ENCODE peak calls at places on chromosome 19, in five cellular contexts. H is body of pancreas, L is IMR-90, T is pancreas, P is tibial nerve. M is an unnamed sample.
A peak's percentile ranks its signal among the peaks of the same experiment; 100 is the strongest.

GRCh38 chr19:53960886-53961285 is 1.9 kb upstream of the CACNG8 start:
- DNase-seq in H (no peak), L (no peak), T (no peak), P (no peak), M (no peak)

GRCh38 chr19:23071087-23071511 is 45.7 kb upstream of the ZNF730 start:
- DNase-seq in H (peak; percentile 21), L (peak; percentile 3), T (peak; percentile 17), P (no peak), M (no peak)

GRCh38 chr19:44644391-44645016 is 794 bp downstream of the PVR start:
- DNase-seq in H (peak; percentile 57), L (peak; percentile 49), T (peak; percentile 50), P (no peak), M (peak; percentile 59)

GRCh38 chr19:54062643-54063042 is 1.1 kb downstream of the VSTM1 start:
- DNase-seq in H (no peak), L (no peak), T (no peak), P (no peak), M (no peak)

GRCh38 chr19:45340232-45340898 is at the start of gene KLC3:
- DNase-seq in H (peak; percentile 80), L (no peak), T (peak; percentile 76), P (no peak), M (peak; percentile 84)

GRCh38 chr19:41908724-41909464 is 19.4 kb downstream of the ERFL start:
- DNase-seq in H (no peak), L (no peak), T (no peak), P (no peak), M (no peak)

GRCh38 chr19:29031216-29031615 is 181.7 kb downstream of the UQCRFS1 start:
- DNase-seq in H (no peak), L (no peak), T (no peak), P (no peak), M (no peak)

GRCh38 chr19:5434970-5435641 is 20.1 kb upstream of the ZNRF4 start:
- DNase-seq in H (no peak), L (peak; percentile 94), T (no peak), P (no peak), M (no peak)

GRCh38 chr19:41541990-41542584 is 33.9 kb upstream of the CEACAM21 start:
- DNase-seq in H (peak; percentile 63), L (peak; percentile 4), T (peak; percentile 27), P (peak; percentile 67), M (peak; percentile 55)

GRCh38 chr19:8423821-8424223 is 10.7 kb downstream of the MARCHF2 start:
- DNase-seq in H (peak; percentile 70), L (peak; percentile 97), T (peak; percentile 77), P (peak; percentile 99), M (peak; percentile 79)

GRCh38 chr19:48095637-48096175 is 14.9 kb downstream of the PLA2G4C start:
- DNase-seq in H (no peak), L (peak; percentile 15), T (no peak), P (no peak), M (no peak)

DNA sequence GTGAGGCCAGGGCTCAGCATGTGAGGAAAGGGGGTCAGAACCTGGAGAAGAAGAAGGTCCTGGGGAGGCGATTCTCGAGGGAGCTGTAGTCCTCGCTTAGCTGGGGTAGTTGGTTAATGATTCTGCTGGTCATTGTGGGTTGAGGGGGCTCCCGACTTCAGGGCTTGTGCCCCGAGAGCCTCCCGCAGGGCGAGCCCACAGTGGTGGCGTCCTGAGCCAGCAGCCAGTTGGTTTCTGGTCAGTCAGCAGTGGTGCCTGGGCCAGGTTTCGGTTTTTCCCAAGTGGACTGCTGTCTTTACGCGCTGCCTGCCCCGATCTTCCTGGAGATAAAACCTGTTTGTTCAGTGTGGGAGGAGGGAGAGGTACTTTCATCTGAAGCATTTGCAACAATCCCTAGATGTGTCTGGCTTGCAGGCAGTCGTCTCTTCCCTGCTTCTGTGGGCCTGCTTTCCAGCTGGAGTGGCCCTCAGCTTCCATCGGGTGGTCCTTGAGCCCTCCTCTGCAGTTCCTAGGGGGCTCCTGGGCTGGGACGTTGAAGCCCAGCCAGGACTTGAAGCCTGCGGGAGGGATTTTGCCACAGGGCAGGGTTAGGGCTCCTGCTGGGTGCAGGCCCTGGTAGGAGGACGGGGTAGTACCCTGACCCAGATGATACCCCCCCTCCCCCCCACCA is 3.2 kb downstream of the PTBP1 start:
- DNase-seq in H (peak; percentile 70), L (no peak), T (peak; percentile 56), P (no peak), M (no peak)
- H3K4me3 ChIP-seq in H (no peak overlapping the region), L (no peak overlapping the region), T (peak overlapping the region; percentile 87), P (no peak overlapping the region), M (peak overlapping the region; percentile 17)

GRCh38 chr19:39444598-39445257 is 654 bp upstream of the SUPT5H start:
- DNase-seq in H (peak; percentile 21), L (no peak), T (no peak), P (no peak), M (no peak)
- H3K4me1 ChIP-seq in H (peaks cover 46% of the 10 kb centered on the region), L (peaks cover 5% of the 10 kb centered on the region), T (peaks cover 7% of the 10 kb centered on the region), P (peaks cover 32% of the 10 kb centered on the region), M (peaks cover 8% of the 10 kb centered on the region)

GRCh38 chr19:27925202-27925601 is 1287.7 kb downstream of the UQCRFS1 start:
- DNase-seq in H (no peak), L (no peak), T (no peak), P (no peak), M (no peak)

GRCh38 chr19:27929399-27929798 is 1283.6 kb downstream of the UQCRFS1 start:
- DNase-seq in H (no peak), L (no peak), T (no peak), P (no peak), M (no peak)
- H3K9me3 ChIP-seq in H (no peaks in the 10 kb centered on the region), L (peaks cover 6% of the 10 kb centered on the region), T (no peaks in the 10 kb centered on the region), P (no peaks in the 10 kb centered on the region), M (no peaks in the 10 kb centered on the region)

GRCh38 chr19:50311723-50312635 is 17.2 kb downstream of the KCNC3 start:
- DNase-seq in H (peak; percentile 39), L (no peak), T (peak; percentile 31), P (no peak), M (peak; percentile 85)
- H3K4me3 ChIP-seq in H (no peak overlapping the region), L (no peak overlapping the region), T (no peak overlapping the region), P (no peak overlapping the region), M (peak overlapping the region; percentile 58)

GRCh38 chr19:55658846-55659459 is 4.1 kb downstream of the U2AF2 start:
- DNase-seq in H (no peak), L (no peak), T (no peak), P (no peak), M (no peak)

GRCh38 chr19:55654833-55655647 is at the start of gene U2AF2:
- DNase-seq in H (peak; percentile 97), L (peak; percentile 89), T (peak; percentile 98), P (peak; percentile 94), M (peak; percentile 97)

GRCh38 chr19:55655648-55656040 is 809 bp downstream of the U2AF2 start:
- DNase-seq in H (no peak), L (no peak), T (no peak), P (no peak), M (no peak)

GRCh38 chr19:55656552-55656951 is 1.7 kb downstream of the U2AF2 start:
- DNase-seq in H (no peak), L (no peak), T (no peak), P (no peak), M (no peak)

DNA sequence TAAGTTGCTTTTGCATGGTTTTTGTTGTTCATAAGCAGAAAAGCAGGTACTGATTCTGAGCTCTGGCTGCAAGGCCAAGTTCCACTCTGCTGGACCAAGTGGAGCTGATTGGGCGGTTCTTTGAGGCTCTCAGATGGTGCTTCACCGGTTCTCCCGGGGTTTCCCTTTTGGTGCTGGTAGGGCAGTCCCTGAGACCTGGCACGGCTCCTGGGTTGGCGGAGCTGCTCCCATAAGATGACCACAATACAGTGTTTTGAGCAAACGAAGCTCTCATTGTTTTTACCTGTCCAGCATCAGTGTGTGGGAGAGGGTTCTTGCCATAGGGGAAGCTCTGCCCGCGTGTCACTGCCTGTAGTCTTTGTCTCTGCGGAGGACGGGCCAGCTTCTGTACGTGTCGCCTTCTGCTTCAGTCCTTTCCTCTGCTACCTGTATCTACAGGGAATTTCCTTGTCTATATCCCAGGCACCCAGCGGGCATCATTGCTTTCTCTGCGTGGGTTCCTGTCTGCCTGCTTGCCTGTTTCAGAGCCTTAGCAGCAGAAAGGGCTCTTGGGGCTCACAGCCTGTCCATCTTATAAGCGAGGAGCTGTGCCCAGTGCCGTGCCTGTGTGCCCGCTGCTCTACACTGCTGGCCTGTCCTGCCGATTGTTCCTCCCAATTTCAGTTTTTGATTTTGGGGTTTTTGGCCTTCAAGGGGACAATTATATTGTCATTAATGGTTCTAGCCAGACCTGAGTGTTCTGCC is 2.3 kb downstream of the U2AF2 start:
- DNase-seq in H (peak; percentile 57), L (no peak), T (no peak), P (no peak), M (no peak)
- H3K4me1 ChIP-seq in H (peaks cover 44% of the 10 kb centered on the region), L (peaks cover 10% of the 10 kb centered on the region), T (peaks cover 24% of the 10 kb centered on the region), P (peaks cover 45% of the 10 kb centered on the region), M (peaks cover 6% of the 10 kb centered on the region)

DNA sequence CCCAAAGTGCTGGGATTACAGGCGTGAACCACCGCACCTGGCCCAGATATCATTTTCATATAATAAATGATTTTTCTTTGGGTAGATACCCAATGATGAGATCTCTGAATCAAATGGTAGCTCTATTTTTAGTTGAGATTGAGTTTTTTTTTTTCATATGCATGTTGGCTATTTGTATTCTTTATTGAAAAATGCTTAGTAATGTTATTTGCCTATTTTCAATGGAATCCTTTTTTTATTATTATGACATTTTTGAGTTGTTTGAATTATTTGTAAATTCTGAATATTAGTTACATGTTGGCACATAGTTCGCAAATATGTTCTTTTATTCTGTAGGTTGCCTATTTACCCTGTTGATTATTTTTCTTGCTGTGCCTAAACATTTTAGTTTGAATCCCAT is 55.8 kb downstream of the ZNF254 start:
- DNase-seq in H (no peak), L (no peak), T (no peak), P (no peak), M (no peak)
- H3K9me3 ChIP-seq in H (peaks cover 36% of the 10 kb centered on the region), L (peaks cover 15% of the 10 kb centered on the region), T (peaks cover 2% of the 10 kb centered on the region), P (peaks cover 8% of the 10 kb centered on the region), M (peaks cover 39% of the 10 kb centered on the region)

DNA sequence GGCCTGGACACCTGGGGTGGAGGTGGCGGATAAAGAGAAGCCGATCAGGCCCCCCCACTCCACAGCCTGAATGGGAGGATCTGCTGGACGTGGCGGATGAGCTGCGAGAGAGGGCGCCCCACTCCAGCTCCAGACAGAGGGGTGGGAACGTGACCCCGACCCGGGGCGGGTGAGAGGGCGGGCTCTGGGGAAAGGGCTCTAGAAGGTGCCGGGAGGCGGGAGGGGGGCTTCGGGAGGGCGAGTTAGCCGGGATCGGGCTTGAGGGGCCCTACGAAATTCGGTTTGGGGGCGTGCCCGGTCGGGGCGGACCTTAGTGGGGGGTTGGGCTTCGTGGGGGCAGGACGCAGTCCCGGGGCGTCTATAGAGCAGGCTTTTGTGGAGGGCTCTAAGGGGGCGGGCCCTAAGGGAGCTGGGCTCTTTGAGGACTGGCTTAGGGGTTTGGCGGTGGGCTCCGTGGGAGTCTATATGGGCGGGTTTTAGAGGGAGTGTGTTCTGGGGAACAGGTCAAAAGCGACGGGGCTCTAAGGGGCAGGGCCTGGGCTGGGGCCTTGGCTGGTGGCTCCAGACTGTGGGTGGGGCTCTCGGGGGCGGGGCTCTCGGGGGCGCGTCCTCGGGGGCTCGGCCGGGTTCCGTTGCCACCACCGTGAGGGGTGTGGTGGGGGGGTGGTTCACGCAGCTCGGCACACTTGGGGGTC is 4.1 kb upstream of the NANOS3 start:
- DNase-seq in H (peak; percentile 46), L (no peak), T (no peak), P (no peak), M (no peak)
- H3K4me3 ChIP-seq in H (no peak overlapping the region), L (no peak overlapping the region), T (peak overlapping the region; percentile 32), P (peak overlapping the region; percentile 11), M (peak overlapping the region; percentile 39)